ENCODE peak calls at places on chromosome 11, in seven cellular contexts. G, L, M, F, N, D and A are unnamed samples.
A peak's percentile ranks its signal among the peaks of the same experiment; 100 is the strongest.

GRCh38 chr11:75204685-75205667 is 35.6 kb upstream of the TPBGL start:
- DNase-seq in G (peak; percentile 72), F (peak; percentile 53), N (peak; percentile 78), L (peak; percentile 57), M (peak; percentile 4), D (peak; percentile 65), A (peak; percentile 82)

GRCh38 chr11:112786196-112786595 is 175.0 kb upstream of the NCAM1 start:
- DNase-seq in L (no peak), F (no peak), N (no peak), M (no peak), D (no peak), G (no peak), A (no peak)

GRCh38 chr11:117465236-117465997 is 137.8 kb downstream of the CEP164 start:
- DNase-seq in M (no peak), G (no peak), L (no peak), N (no peak), F (no peak), D (no peak), A (no peak)

GRCh38 chr11:8839957-8840945 is 70.7 kb upstream of the AKIP1 start:
- DNase-seq in N (no peak), M (no peak), G (peak; percentile 33), D (no peak), F (no peak), L (no peak), A (no peak)

GRCh38 chr11:94794287-94795168 is 26.4 kb downstream of the AMOTL1 start:
- DNase-seq in N (no peak), L (no peak), G (peak; percentile 98), M (peak; percentile 94), F (peak; percentile 89), D (no peak), A (no peak)

GRCh38 chr11:119436715-119437114 is 13.7 kb upstream of the THY1 start:
- DNase-seq in L (no peak), F (no peak), M (no peak), D (no peak), N (no peak), G (no peak), A (no peak)

GRCh38 chr11:62137276-62137861 is 13.6 kb downstream of the INCENP start:
- DNase-seq in M (no peak), F (no peak), D (no peak), G (no peak), L (no peak), N (no peak), A (no peak)

GRCh38 chr11:31509017-31509411 is 408 bp downstream of the IMMP1L start:
- DNase-seq in G (no peak), F (no peak), D (no peak), L (no peak), N (no peak), M (no peak), A (no peak)

GRCh38 chr11:119195680-119196079 is 10.4 kb downstream of the NHERF4 start:
- DNase-seq in L (no peak), M (no peak), F (peak; percentile 7), G (peak; percentile 57), N (no peak), D (no peak), A (no peak)

GRCh38 chr11:79786961-79787360 is 346.1 kb upstream of the TENM4 start:
- DNase-seq in D (no peak), G (no peak), L (no peak), M (no peak), F (no peak), N (no peak), A (no peak)

GRCh38 chr11:61881397-61881796 is 9.9 kb downstream of the FADS3 start:
- DNase-seq in L (no peak), M (no peak), F (no peak), N (no peak), D (no peak), G (no peak), A (no peak)

GRCh38 chr11:36431429-36432092 is 78.5 kb downstream of the TRAF6 start:
- DNase-seq in G (peak; percentile 98), L (peak; percentile 33), D (no peak), M (peak; percentile 82), F (peak; percentile 95), N (no peak), A (no peak)

GRCh38 chr11:117185739-117186430 is 7.3 kb downstream of the SIDT2 start:
- DNase-seq in D (no peak), N (no peak), G (no peak), F (no peak), L (no peak), M (no peak), A (no peak)

GRCh38 chr11:126163074-126163700 is 48.3 kb downstream of the RPUSD4 start:
- DNase-seq in D (no peak), L (no peak), M (peak; percentile 91), N (no peak), F (peak; percentile 71), G (peak; percentile 55), A (no peak)

GRCh38 chr11:110176366-110177056 is 83.3 kb downstream of the ZC3H12C start:
- DNase-seq in F (no peak), D (no peak), N (no peak), G (peak; percentile 17), L (no peak), M (no peak), A (no peak)

GRCh38 chr11:35105319-35106063 is 33.5 kb upstream of the CD44 start:
- DNase-seq in N (no peak), F (no peak), L (no peak), M (no peak), D (no peak), G (no peak), A (no peak)

GRCh38 chr11:72579816-72580647 is 94.2 kb downstream of the PDE2A start:
- DNase-seq in L (no peak), G (no peak), M (no peak), N (no peak), D (no peak), F (no peak), A (no peak)

GRCh38 chr11:19711911-19712280 is 741 bp upstream of the NAV2 start:
- DNase-seq in M (no peak), N (no peak), L (no peak), F (no peak), G (no peak), D (no peak), A (no peak)

GRCh38 chr11:12091957-12092558 is 18.3 kb upstream of the MICAL2 start:
- DNase-seq in G (no peak), N (no peak), M (no peak), L (no peak), D (no peak), F (no peak), A (no peak)

GRCh38 chr11:68904458-68904847 is 762 bp downstream of the IGHMBP2 start:
- DNase-seq in F (no peak), D (no peak), N (no peak), L (no peak), M (no peak), G (no peak), A (no peak)

GRCh38 chr11:62054484-62055121 is 69.2 kb upstream of the INCENP start:
- DNase-seq in D (no peak), F (no peak), N (no peak), M (no peak), L (no peak), G (peak; percentile 20), A (no peak)

GRCh38 chr11:10261821-10262220 is 32.2 kb downstream of the SBF2 start:
- DNase-seq in M (no peak), L (no peak), N (no peak), D (no peak), G (no peak), F (no peak), A (no peak)

GRCh38 chr11:88631497-88631896 is 294.0 kb upstream of the CTSC start:
- DNase-seq in L (no peak), G (peak; percentile 41), D (no peak), F (no peak), N (no peak), M (no peak), A (no peak)

GRCh38 chr11:72308226-72309073 is 64.5 kb upstream of the PHOX2A start:
- DNase-seq in L (no peak), M (peak; percentile 74), N (peak; percentile 45), D (no peak), F (peak; percentile 91), G (peak; percentile 91), A (no peak)

GRCh38 chr11:20634044-20634443 is 34.6 kb downstream of the SLC6A5 start:
- DNase-seq in M (no peak), L (no peak), D (no peak), N (no peak), F (no peak), G (no peak), A (no peak)

GRCh38 chr11:69218946-69219720 is 63.4 kb downstream of the SMIM38 start:
- DNase-seq in F (no peak), G (no peak), M (no peak), N (no peak), L (no peak), D (no peak), A (no peak)

GRCh38 chr11:11449327-11449726 is 96.3 kb upstream of the CSNK2A3 start:
- DNase-seq in L (no peak), G (no peak), F (no peak), M (no peak), N (no peak), D (no peak), A (no peak)

GRCh38 chr11:110774138-110775014 is 62.1 kb upstream of the ARHGAP20 start:
- DNase-seq in G (peak; percentile 40), F (no peak), L (no peak), D (no peak), N (no peak), M (no peak), A (no peak)

GRCh38 chr11:65932558-65932919 is 12.7 kb upstream of the TSGA10IP start:
- DNase-seq in F (no peak), M (no peak), G (no peak), L (no peak), N (no peak), D (no peak), A (no peak)

GRCh38 chr11:37544491-37544890 is 946.5 kb upstream of the RAG2 start:
- DNase-seq in M (no peak), D (no peak), F (no peak), N (no peak), L (no peak), G (no peak), A (no peak)

GRCh38 chr11:79276900-79277299 is 163.9 kb downstream of the TENM4 start:
- DNase-seq in N (no peak), L (no peak), D (no peak), M (no peak), G (no peak), F (no peak), A (no peak)

GRCh38 chr11:116853461-116854073 is 16.1 kb upstream of the APOA1 start:
- DNase-seq in M (peak; percentile 87), D (peak; percentile 17), G (peak; percentile 96), L (peak; percentile 34), N (peak; percentile 73), F (peak; percentile 74), A (peak; percentile 73)

GRCh38 chr11:90867416-90867815 is 644.6 kb upstream of the CHORDC1 start:
- DNase-seq in F (no peak), L (no peak), N (no peak), G (no peak), M (no peak), D (no peak), A (no peak)